ENCODE peak calls at places on chromosome 6, in seven cellular contexts. A is WTC11, U is ascending aorta, W is AG09319, B is epithelial cell of proximal tubule, Z is lower lobe of right lung, C is stomach. S is an unnamed sample.

GRCh38 chr6:35742842-35743241 is 6.0 kb downstream of the ARMC12 start:
- DNase-seq in A (peak; percentile 52), U (no peak), W (no peak), B (no peak), Z (no peak), C (no peak), S (no peak)

GRCh38 chr6:107491791-107492674 is 2.1 kb downstream of the SOBP start:
- DNase-seq in A (no peak), U (no peak), W (peak; percentile 61), B (no peak), Z (no peak), C (no peak), S (peak; percentile 50)

GRCh38 chr6:147642458-147642857 is 134.0 kb downstream of the SAMD5 start:
- DNase-seq in A (no peak), U (no peak), W (no peak), B (no peak), Z (no peak), C (no peak), S (no peak)

GRCh38 chr6:120764312-120764711 is 570.0 kb downstream of the TBC1D32 start:
- DNase-seq in A (no peak), U (no peak), W (no peak), B (no peak), Z (no peak), C (no peak), S (no peak)

GRCh38 chr6:89433637-89434499 is 916 bp downstream of the ANKRD6 start:
- DNase-seq in A (peak; percentile 39), U (peak; percentile 75), W (no peak), B (no peak), Z (peak; percentile 54), C (peak; percentile 29), S (no peak)

GRCh38 chr6:125393449-125393858 is 91.7 kb upstream of the HDDC2 start:
- DNase-seq in A (no peak), U (no peak), W (no peak), B (no peak), Z (no peak), C (no peak), S (no peak)

GRCh38 chr6:28589234-28589951 is 63.7 kb downstream of the GPX5 start:
- DNase-seq in A (peak; percentile 81), U (no peak), W (peak; percentile 87), B (peak; percentile 88), Z (no peak), C (no peak), S (peak; percentile 86)

GRCh38 chr6:111722220-111722731 is 116.6 kb upstream of the TRAF3IP2 start:
- DNase-seq in A (no peak), U (peak; percentile 18), W (peak; percentile 81), B (peak; percentile 18), Z (no peak), C (no peak), S (peak; percentile 93)

GRCh38 chr6:147651249-147652063 is 143.0 kb downstream of the SAMD5 start:
- DNase-seq in A (no peak), U (no peak), W (peak; percentile 47), B (peak; percentile 10), Z (no peak), C (no peak), S (no peak)

GRCh38 chr6:119171864-119172588 is 93.6 kb upstream of the FAM184A start:
- DNase-seq in A (no peak), U (no peak), W (no peak), B (no peak), Z (no peak), C (no peak), S (no peak)

GRCh38 chr6:119171442-119171841 is 93.0 kb upstream of the FAM184A start:
- DNase-seq in A (no peak), U (no peak), W (no peak), B (no peak), Z (no peak), C (no peak), S (no peak)

GRCh38 chr6:119174085-119174445 is 95.6 kb upstream of the FAM184A start:
- DNase-seq in A (no peak), U (no peak), W (no peak), B (no peak), Z (no peak), C (no peak), S (no peak)

GRCh38 chr6:119173249-119174084 is 95.0 kb upstream of the FAM184A start:
- DNase-seq in A (no peak), U (no peak), W (no peak), B (no peak), Z (no peak), C (no peak), S (no peak)

GRCh38 chr6:119172813-119173212 is 94.3 kb upstream of the FAM184A start:
- DNase-seq in A (no peak), U (no peak), W (no peak), B (no peak), Z (no peak), C (no peak), S (no peak)
- TF ChIP-seq CTCF in A (no peak), U (no peak), W (no peak), B (no peak), Z (no peak), C (no peak), S (no peak)

DNA sequence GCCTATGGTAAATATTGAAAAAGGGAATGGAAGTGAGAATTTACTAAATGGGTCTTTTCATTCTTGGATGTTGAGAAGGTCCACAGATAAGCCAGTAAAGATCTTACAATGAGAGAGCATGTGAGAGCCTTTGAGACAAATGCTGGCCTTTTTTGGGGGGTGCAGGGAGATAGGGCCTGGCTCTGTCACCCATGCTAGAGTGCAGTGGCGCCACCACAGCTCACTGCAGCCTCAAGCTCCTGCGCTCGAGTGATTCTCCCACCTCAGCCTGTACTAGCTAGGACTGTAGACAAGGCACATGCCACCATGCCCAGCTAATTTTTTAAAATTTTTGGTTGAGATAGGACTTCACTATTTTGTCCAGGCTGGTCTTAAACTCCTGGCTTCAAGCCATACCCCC is 63.2 kb upstream of the TMEM181 start:
- DNase-seq in A (no peak), U (no peak), W (no peak), B (no peak), Z (no peak), C (no peak), S (no peak)
- TF ChIP-seq CTCF in A (no peak), U (no peak), W (no peak), B (peak; percentile 6), Z (no peak), C (no peak), S (no peak)

GRCh38 chr6:14286634-14287428 is 169.3 kb downstream of the CD83 start:
- DNase-seq in A (no peak), U (no peak), W (no peak), B (no peak), Z (no peak), C (no peak), S (no peak)
- TF ChIP-seq CTCF in A (no peak), U (no peak), W (no peak), B (no peak), Z (no peak), C (no peak), S (no peak)

DNA sequence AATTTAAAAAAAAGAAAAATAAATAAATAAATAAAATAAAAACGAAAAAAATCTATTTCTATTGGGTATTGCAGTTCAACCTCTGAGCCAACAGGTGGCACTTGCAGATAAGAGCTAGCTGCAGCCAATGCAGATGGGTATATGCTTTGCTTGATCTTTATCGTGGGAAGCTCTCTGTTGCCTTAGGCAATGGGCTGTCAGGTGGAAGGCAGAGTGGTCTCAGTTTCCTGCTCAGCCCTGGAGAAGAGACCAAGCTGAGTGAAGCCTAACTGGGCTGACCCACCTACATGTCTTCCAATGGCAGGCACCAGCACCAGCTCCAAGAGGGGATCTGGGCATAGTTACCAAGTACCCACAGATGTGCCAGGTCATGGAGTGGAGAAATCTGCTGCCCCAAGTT is 95.0 kb downstream of the AK9 start:
- DNase-seq in A (peak; percentile 20), U (no peak), W (no peak), B (no peak), Z (no peak), C (no peak), S (peak; percentile 53)
- TF ChIP-seq CTCF in A (peak; percentile 31), U (no peak), W (peak; percentile 40), B (peak; percentile 55), Z (peak; percentile 38), C (no peak), S (peak; percentile 64)

DNA sequence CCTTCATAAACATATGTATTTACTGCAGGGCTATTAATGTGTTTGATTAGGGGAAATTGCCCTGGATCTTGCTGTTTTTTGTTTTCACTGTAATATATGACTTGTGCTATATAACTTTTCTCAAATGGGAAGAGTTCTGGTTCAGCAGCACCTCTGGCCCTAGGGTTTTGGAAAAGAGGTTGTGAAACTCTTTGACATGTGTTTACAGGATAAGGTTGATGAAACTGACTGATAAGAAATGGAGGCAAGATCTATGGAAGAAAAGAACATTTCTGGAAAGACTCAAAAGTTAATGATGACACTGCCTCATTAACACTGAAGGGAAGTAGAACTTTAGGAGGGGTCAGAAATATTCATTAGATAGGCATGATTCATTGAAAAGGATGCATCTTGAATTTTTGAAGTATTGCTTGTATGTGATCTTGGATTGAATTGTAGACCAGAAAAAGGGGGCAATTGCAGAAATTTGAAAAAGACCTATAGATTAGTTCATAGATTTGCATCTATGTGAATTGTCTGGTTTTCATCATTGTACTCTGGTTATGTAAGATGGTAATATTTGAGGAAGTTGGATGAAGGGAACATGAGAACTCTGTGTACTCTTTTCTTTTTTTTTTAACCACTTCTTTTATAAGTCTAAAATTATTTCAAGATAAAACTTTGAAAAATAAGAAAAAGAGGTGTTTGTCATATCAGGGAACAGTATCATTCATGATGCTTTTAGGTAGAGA is 54.0 kb downstream of the UTRN start:
- DNase-seq in A (no peak), U (no peak), W (no peak), B (no peak), Z (no peak), C (no peak), S (no peak)
- TF ChIP-seq CTCF in A (no peak), U (no peak), W (no peak), B (no peak), Z (no peak), C (no peak), S (no peak)

GRCh38 chr6:130676077-130676772 is 151.0 kb upstream of the SMLR1 start:
- DNase-seq in A (peak; percentile 14), U (no peak), W (no peak), B (no peak), Z (no peak), C (no peak), S (peak; percentile 13)
- TF ChIP-seq CTCF in A (no peak), U (no peak), W (no peak), B (peak; percentile 46), Z (no peak), C (no peak), S (no peak)

GRCh38 chr6:75145976-75146375 is 59.9 kb downstream of the COL12A1 start:
- DNase-seq in A (no peak), U (no peak), W (no peak), B (no peak), Z (no peak), C (no peak), S (no peak)
- TF ChIP-seq CTCF in A (no peak), U (no peak), W (no peak), B (peak; percentile 24), Z (no peak), C (no peak), S (no peak)

S was measured in fibroblast of the aortic adventitia.